ENCODE peak calls at places on chromosomes 5 and 9, in eight cellular contexts. F, E, L, P, B, C, G and Z are unnamed samples.

GRCh38 chr9:135565141-135565628 is 3.6 kb downstream of the PAEP start:
- DNase-seq in P (no peak), F (no peak), C (no peak), G (no peak), E (peak), L (no peak), B (peak), Z (no peak)

GRCh38 chr9:117957267-117957666 is 253.1 kb downstream of the TLR4 start:
- DNase-seq in B (no peak), L (peak), F (peak), G (no peak), C (no peak), P (no peak), E (no peak), Z (no peak)

GRCh38 chr9:72557549-72557948 is 36.1 kb downstream of the TMC1 start:
- DNase-seq in G (no peak), L (peak), E (no peak), F (no peak), C (peak), B (no peak), P (peak), Z (no peak)

GRCh38 chr9:113380869-113381378 is 4.1 kb upstream of the HDHD3 start:
- DNase-seq in E (no peak), G (no peak), L (no peak), P (no peak), F (no peak), C (no peak), B (no peak), Z (no peak)

GRCh38 chr5:14668247-14668646 is 3.7 kb downstream of the OTULIN start:
- DNase-seq in P (no peak), B (no peak), G (no peak), F (no peak), L (peak), C (peak), E (no peak), Z (no peak)

GRCh38 chr5:27682600-27682999 is 644.2 kb upstream of the CDH9 start:
- DNase-seq in C (no peak), L (peak), G (peak), E (no peak), B (no peak), P (no peak), F (no peak), Z (no peak)

GRCh38 chr9:23542927-23543326 is 283.1 kb downstream of the ELAVL2 start:
- DNase-seq in E (no peak), L (no peak), F (no peak), C (no peak), G (no peak), P (no peak), B (no peak), Z (no peak)

GRCh38 chr9:706606-707451 is 134.7 kb upstream of the DMRT1 start:
- DNase-seq in G (peak), C (no peak), P (no peak), L (peak), F (no peak), E (no peak), B (peak), Z (peak)

GRCh38 chr9:76713371-76713770 is 50.9 kb upstream of the PCA3 start:
- DNase-seq in G (no peak), L (no peak), B (no peak), F (no peak), E (no peak), P (no peak), C (no peak), Z (no peak)

GRCh38 chr5:172164773-172165212 is 23.2 kb downstream of the STK10 start:
- DNase-seq in C (no peak), E (no peak), B (peak), P (no peak), L (no peak), G (no peak), F (no peak), Z (no peak)

GRCh38 chr9:2872941-2873323 is 29.0 kb upstream of the PUM3 start:
- DNase-seq in G (no peak), F (no peak), P (no peak), B (no peak), E (no peak), L (no peak), C (no peak), Z (no peak)

GRCh38 chr9:131048820-131049219 is 39.8 kb downstream of the LAMC3 start:
- DNase-seq in F (no peak), L (no peak), B (no peak), C (no peak), E (no peak), P (no peak), G (no peak), Z (no peak)

GRCh38 chr5:9774472-9775079 is 144.4 kb upstream of the TAS2R1 start:
- DNase-seq in C (no peak), F (no peak), P (no peak), G (peak), B (no peak), L (peak), E (no peak), Z (no peak)

GRCh38 chr5:172765766-172766286 is 5.2 kb downstream of the DUSP1 start:
- DNase-seq in F (no peak), E (no peak), B (no peak), G (no peak), C (no peak), L (no peak), P (no peak), Z (no peak)

GRCh38 chr9:87213948-87214347 is 266.6 kb upstream of the GAS1 start:
- DNase-seq in L (peak), C (no peak), E (no peak), B (no peak), G (no peak), P (no peak), F (no peak), Z (no peak)

GRCh38 chr5:15695171-15695676 is 195.2 kb downstream of the FBXL7 start:
- DNase-seq in P (no peak), B (no peak), E (no peak), C (no peak), G (no peak), L (peak), F (no peak), Z (no peak)

GRCh38 chr9:98222885-98223640 is 30.6 kb upstream of the CORO2A start:
- DNase-seq in F (no peak), E (no peak), L (peak), B (peak), G (no peak), C (no peak), P (no peak), Z (no peak)

GRCh38 chr5:132647473-132647872 is 10.5 kb upstream of the IL13 start:
- DNase-seq in E (no peak), C (no peak), F (no peak), B (no peak), G (no peak), P (no peak), L (no peak), Z (no peak)

GRCh38 chr5:67149933-67150523 is 46.6 kb downstream of the CD180 start:
- DNase-seq in B (no peak), F (no peak), L (no peak), P (no peak), G (no peak), C (no peak), E (no peak), Z (no peak)

GRCh38 chr5:157820593-157821252 is 38.2 kb downstream of the CLINT1 start:
- DNase-seq in E (no peak), P (no peak), G (peak), C (no peak), L (peak), B (no peak), F (peak), Z (no peak)

GRCh38 chr5:5422819-5423515 is 490 bp downstream of the ICE1 start:
- DNase-seq in L (no peak), F (no peak), E (no peak), G (no peak), P (no peak), C (no peak), B (peak), Z (no peak)

GRCh38 chr5:74199005-74199404 is 441.5 kb downstream of the ENC1 start:
- DNase-seq in L (peak), P (no peak), E (no peak), F (peak), C (no peak), G (no peak), B (no peak), Z (no peak)

GRCh38 chr9:135291165-135291564 is 188.4 kb upstream of the PPP1R26 start:
- DNase-seq in F (no peak), E (no peak), P (no peak), G (peak), B (peak), L (no peak), C (no peak), Z (no peak)

GRCh38 chr9:87499455-87500015 is 1.9 kb downstream of the DAPK1 start:
- DNase-seq in C (no peak), L (no peak), B (no peak), G (no peak), E (no peak), F (no peak), P (no peak), Z (no peak)

GRCh38 chr9:93259490-93260289 is 75.8 kb downstream of the WNK2 start:
- DNase-seq in G (no peak), F (no peak), B (peak), E (peak), L (no peak), P (no peak), C (peak), Z (peak)

GRCh38 chr5:172172912-172173591 is 15.0 kb downstream of the STK10 start:
- DNase-seq in E (no peak), C (no peak), G (no peak), B (peak), L (no peak), F (no peak), P (no peak), Z (no peak)

GRCh38 chr9:72396247-72397091 is 31.5 kb upstream of the ZFAND5 start:
- DNase-seq in L (peak), E (no peak), P (no peak), G (no peak), F (no peak), B (no peak), C (no peak), Z (no peak)

GRCh38 chr5:97388794-97389193 is 205.7 kb upstream of the RIOK2 start:
- DNase-seq in B (no peak), L (no peak), C (no peak), F (no peak), G (no peak), P (no peak), E (no peak), Z (no peak)

GRCh38 chr9:23011669-23012068 is 565.0 kb downstream of the DMRTA1 start:
- DNase-seq in E (no peak), F (no peak), P (no peak), B (no peak), G (no peak), L (no peak), C (no peak), Z (no peak)

GRCh38 chr9:128632066-128632465 is 24.6 kb downstream of the DYNC2I2 start:
- DNase-seq in L (no peak), G (no peak), P (no peak), F (no peak), E (no peak), B (peak), C (no peak), Z (no peak)

GRCh38 chr5:111681414-111681790 is 75.6 kb downstream of the NREP start:
- DNase-seq in L (no peak), E (no peak), B (no peak), P (no peak), F (peak), C (no peak), G (no peak), Z (no peak)

GRCh38 chr5:141940695-141941271 is 17.1 kb downstream of the DELE1 start:
- DNase-seq in E (no peak), C (no peak), F (no peak), L (no peak), B (no peak), G (no peak), P (no peak), Z (no peak)